ENCODE peak calls at places on chromosomes 2 and 18, in ten cellular contexts. One of them, this sample, is unnamed.

GRCh38 chr2:141508806-141509595 is 621.8 kb downstream of the LRP1B start:
- DNase-seq in transverse colon: no peak
- DNase-seq in spleen: no peak
- DNase-seq in tibial artery: no peak
- DNase-seq in neural progenitor cell: no peak
- DNase-seq in BJ: no peak
- DNase-seq in uterus: no peak
- DNase-seq in kidney epithelial cell: no peak
- DNase-seq in AG04450: no peak
- DNase-seq in mucosa of descending colon: no peak
- DNase-seq in this sample: no peak

GRCh38 chr18:57004366-57005121 is 142.3 kb upstream of the BOD1L2 start:
- DNase-seq in AG04450: peak; percentile 3
- DNase-seq in transverse colon: no peak
- DNase-seq in kidney epithelial cell: no peak
- DNase-seq in BJ: peak; percentile 16
- DNase-seq in uterus: no peak
- DNase-seq in spleen: no peak
- DNase-seq in neural progenitor cell: no peak
- DNase-seq in mucosa of descending colon: no peak
- DNase-seq in tibial artery: no peak
- DNase-seq in this sample: peak; percentile 18

GRCh38 chr2:70534183-70534836 is 19.3 kb downstream of the TGFA start:
- DNase-seq in spleen: no peak
- DNase-seq in BJ: no peak
- DNase-seq in transverse colon: no peak
- DNase-seq in AG04450: no peak
- DNase-seq in neural progenitor cell: no peak
- DNase-seq in tibial artery: no peak
- DNase-seq in uterus: no peak
- DNase-seq in mucosa of descending colon: no peak
- DNase-seq in kidney epithelial cell: no peak
- DNase-seq in this sample: no peak

GRCh38 chr18:43932140-43932539 is 654.9 kb upstream of the SYT4 start:
- DNase-seq in mucosa of descending colon: no peak
- DNase-seq in transverse colon: no peak
- DNase-seq in uterus: no peak
- DNase-seq in tibial artery: no peak
- DNase-seq in neural progenitor cell: no peak
- DNase-seq in AG04450: no peak
- DNase-seq in kidney epithelial cell: no peak
- DNase-seq in BJ: no peak
- DNase-seq in spleen: no peak
- DNase-seq in this sample: no peak

GRCh38 chr2:238101891-238102841 is 2.0 kb downstream of the ESPNL start:
- DNase-seq in AG04450: no peak
- DNase-seq in tibial artery: no peak
- DNase-seq in BJ: no peak
- DNase-seq in mucosa of descending colon: no peak
- DNase-seq in neural progenitor cell: no peak
- DNase-seq in kidney epithelial cell: no peak
- DNase-seq in transverse colon: peak; percentile 3
- DNase-seq in uterus: no peak
- DNase-seq in spleen: no peak
- DNase-seq in this sample: no peak

GRCh38 chr2:216535454-216535995 is 36.9 kb downstream of the RPL37A start:
- DNase-seq in tibial artery: peak; percentile 86
- DNase-seq in spleen: no peak
- DNase-seq in neural progenitor cell: no peak
- DNase-seq in BJ: peak; percentile 95
- DNase-seq in uterus: peak; percentile 89
- DNase-seq in mucosa of descending colon: no peak
- DNase-seq in AG04450: peak; percentile 92
- DNase-seq in kidney epithelial cell: peak; percentile 77
- DNase-seq in transverse colon: peak; percentile 30
- DNase-seq in this sample: peak; percentile 91

GRCh38 chr2:9188823-9189222 is 17.8 kb upstream of the ASAP2 start:
- DNase-seq in BJ: no peak
- DNase-seq in spleen: no peak
- DNase-seq in kidney epithelial cell: no peak
- DNase-seq in transverse colon: no peak
- DNase-seq in AG04450: no peak
- DNase-seq in uterus: no peak
- DNase-seq in neural progenitor cell: no peak
- DNase-seq in mucosa of descending colon: no peak
- DNase-seq in tibial artery: peak; percentile 46
- DNase-seq in this sample: no peak

GRCh38 chr2:207395535-207396251 is 134.1 kb upstream of the CREB1 start:
- DNase-seq in spleen: no peak
- DNase-seq in neural progenitor cell: peak; percentile 38
- DNase-seq in AG04450: no peak
- DNase-seq in transverse colon: no peak
- DNase-seq in uterus: no peak
- DNase-seq in tibial artery: no peak
- DNase-seq in kidney epithelial cell: no peak
- DNase-seq in mucosa of descending colon: no peak
- DNase-seq in BJ: no peak
- DNase-seq in this sample: no peak

GRCh38 chr2:97741251-97741650 is 27.9 kb downstream of the ZAP70 start:
- DNase-seq in spleen: peak; percentile 71
- DNase-seq in neural progenitor cell: no peak
- DNase-seq in tibial artery: peak; percentile 48
- DNase-seq in kidney epithelial cell: no peak
- DNase-seq in mucosa of descending colon: no peak
- DNase-seq in AG04450: no peak
- DNase-seq in BJ: no peak
- DNase-seq in uterus: no peak
- DNase-seq in transverse colon: no peak
- DNase-seq in this sample: no peak

GRCh38 chr2:97739020-97739892 is 25.9 kb downstream of the ZAP70 start:
- DNase-seq in tibial artery: peak; percentile 54
- DNase-seq in mucosa of descending colon: no peak
- DNase-seq in spleen: peak; percentile 71
- DNase-seq in BJ: no peak
- DNase-seq in kidney epithelial cell: no peak
- DNase-seq in transverse colon: no peak
- DNase-seq in uterus: no peak
- DNase-seq in AG04450: no peak
- DNase-seq in neural progenitor cell: no peak
- DNase-seq in this sample: no peak

GRCh38 chr2:97739893-97740245 is 26.5 kb downstream of the ZAP70 start:
- DNase-seq in kidney epithelial cell: no peak
- DNase-seq in transverse colon: no peak
- DNase-seq in tibial artery: peak; percentile 41
- DNase-seq in AG04450: no peak
- DNase-seq in neural progenitor cell: no peak
- DNase-seq in uterus: no peak
- DNase-seq in BJ: no peak
- DNase-seq in mucosa of descending colon: no peak
- DNase-seq in spleen: peak; percentile 66
- DNase-seq in this sample: no peak

GRCh38 chr2:97741686-97742085 is 28.3 kb downstream of the ZAP70 start:
- DNase-seq in neural progenitor cell: no peak
- DNase-seq in kidney epithelial cell: no peak
- DNase-seq in mucosa of descending colon: no peak
- DNase-seq in AG04450: no peak
- DNase-seq in transverse colon: no peak
- DNase-seq in spleen: no peak
- DNase-seq in uterus: no peak
- DNase-seq in BJ: no peak
- DNase-seq in tibial artery: peak; percentile 16
- DNase-seq in this sample: no peak

GRCh38 chr2:97740590-97741182 is 27.3 kb downstream of the ZAP70 start:
- DNase-seq in spleen: peak; percentile 84
- DNase-seq in BJ: no peak
- DNase-seq in uterus: no peak
- DNase-seq in neural progenitor cell: peak; percentile 71
- DNase-seq in mucosa of descending colon: peak; percentile 64
- DNase-seq in AG04450: no peak
- DNase-seq in kidney epithelial cell: no peak
- DNase-seq in tibial artery: peak; percentile 54
- DNase-seq in transverse colon: peak; percentile 55
- DNase-seq in this sample: no peak
- TF ChIP-seq CTCF in spleen: peak; percentile 79
- TF ChIP-seq CTCF in BJ: peak; percentile 77
- TF ChIP-seq CTCF in uterus: no peak
- TF ChIP-seq CTCF in neural progenitor cell: peak; percentile 76
- TF ChIP-seq CTCF in mucosa of descending colon: peak; percentile 72
- TF ChIP-seq CTCF in AG04450: peak; percentile 80
- TF ChIP-seq CTCF in kidney epithelial cell: peak; percentile 88
- TF ChIP-seq CTCF in tibial artery: peak; percentile 37
- TF ChIP-seq CTCF in transverse colon: peak; percentile 75
- TF ChIP-seq CTCF in this sample: peak; percentile 64

GRCh38 chr2:235526166-235526565 is 32.3 kb downstream of the AGAP1 start:
- DNase-seq in mucosa of descending colon: no peak
- DNase-seq in AG04450: no peak
- DNase-seq in BJ: no peak
- DNase-seq in transverse colon: no peak
- DNase-seq in neural progenitor cell: no peak
- DNase-seq in tibial artery: no peak
- DNase-seq in kidney epithelial cell: no peak
- DNase-seq in spleen: no peak
- DNase-seq in uterus: no peak
- DNase-seq in this sample: no peak
- H3K4me3 ChIP-seq in mucosa of descending colon: no peak overlapping the region
- H3K4me3 ChIP-seq in AG04450: no peak overlapping the region
- H3K4me3 ChIP-seq in BJ: no peak overlapping the region
- H3K4me3 ChIP-seq in transverse colon: no peak overlapping the region
- H3K4me3 ChIP-seq in neural progenitor cell: no peak overlapping the region
- H3K4me3 ChIP-seq in tibial artery: no peak overlapping the region
- H3K4me3 ChIP-seq in kidney epithelial cell: no peak overlapping the region
- H3K4me3 ChIP-seq in spleen: no peak overlapping the region
- H3K4me3 ChIP-seq in uterus: no peak overlapping the region
- H3K4me3 ChIP-seq in this sample: no peak overlapping the region

DNA sequence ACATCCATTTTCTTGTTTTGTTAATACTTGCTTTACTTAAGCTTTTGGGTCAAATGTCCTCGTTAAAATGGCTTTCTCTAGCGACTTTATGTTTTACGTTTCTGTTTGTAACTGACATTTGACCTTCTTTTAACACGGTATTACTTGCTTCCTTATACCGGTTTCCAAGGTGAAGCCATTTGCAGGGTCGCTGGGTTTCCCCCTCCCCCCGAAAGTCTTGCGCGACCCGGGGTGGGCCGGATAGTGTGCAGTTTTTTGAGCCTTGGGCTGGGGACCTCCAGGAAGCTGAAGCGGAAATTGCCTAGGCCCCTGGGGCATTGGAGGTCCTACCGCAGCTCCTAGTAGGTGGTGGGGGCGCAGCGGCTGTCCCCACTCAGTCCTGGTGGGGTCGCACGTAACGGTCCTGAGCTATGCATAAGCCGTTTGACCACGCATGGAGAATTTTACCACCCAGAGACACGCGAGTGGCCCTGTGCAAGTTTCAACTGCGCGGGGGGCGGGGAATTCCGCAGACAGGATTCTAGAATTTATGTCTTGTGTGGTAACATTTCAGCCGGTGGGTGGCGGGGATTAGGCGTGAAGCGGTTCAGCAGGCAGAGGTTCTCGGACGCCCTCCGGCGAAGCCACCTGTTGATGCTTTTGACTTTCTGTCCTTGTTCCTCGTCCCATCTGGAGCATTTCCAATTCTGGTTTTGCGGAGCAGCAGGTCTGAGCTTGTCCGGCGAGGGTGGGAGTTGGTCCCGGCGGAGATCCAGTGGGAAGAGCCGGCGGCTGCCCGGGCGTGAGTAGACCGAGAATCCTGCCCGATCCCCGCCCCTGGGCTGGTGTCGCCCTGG is 2.4 kb downstream of the CFLAR start:
- DNase-seq in mucosa of descending colon: peak; percentile 90
- DNase-seq in transverse colon: peak; percentile 92
- DNase-seq in AG04450: peak; percentile 37
- DNase-seq in uterus: peak; percentile 81
- DNase-seq in neural progenitor cell: peak; percentile 80
- DNase-seq in kidney epithelial cell: no peak
- DNase-seq in BJ: no peak
- DNase-seq in tibial artery: peak; percentile 91
- DNase-seq in spleen: peak; percentile 96
- DNase-seq in this sample: peak; percentile 51
- TF ChIP-seq CTCF in mucosa of descending colon: no peak
- TF ChIP-seq CTCF in transverse colon: peak; percentile 34
- TF ChIP-seq CTCF in AG04450: peak; percentile 51
- TF ChIP-seq CTCF in uterus: peak; percentile 48
- TF ChIP-seq CTCF in neural progenitor cell: no peak
- TF ChIP-seq CTCF in kidney epithelial cell: peak; percentile 46
- TF ChIP-seq CTCF in BJ: peak; percentile 49
- TF ChIP-seq CTCF in tibial artery: peak; percentile 43
- TF ChIP-seq CTCF in spleen: peak; percentile 46
- TF ChIP-seq CTCF in this sample: peak; percentile 48

GRCh38 chr2:42047488-42048317 is at the start of gene PKDCC:
- DNase-seq in neural progenitor cell: peak; percentile 95
- DNase-seq in kidney epithelial cell: no peak
- DNase-seq in spleen: peak; percentile 87
- DNase-seq in transverse colon: peak; percentile 85
- DNase-seq in AG04450: peak; percentile 37
- DNase-seq in mucosa of descending colon: peak; percentile 87
- DNase-seq in BJ: no peak
- DNase-seq in tibial artery: peak; percentile 94
- DNase-seq in uterus: peak; percentile 89
- DNase-seq in this sample: no peak

GRCh38 chr2:42048318-42049251 is 764 bp downstream of the PKDCC start:
- DNase-seq in tibial artery: no peak
- DNase-seq in spleen: no peak
- DNase-seq in AG04450: no peak
- DNase-seq in neural progenitor cell: peak; percentile 64
- DNase-seq in BJ: no peak
- DNase-seq in uterus: peak; percentile 50
- DNase-seq in transverse colon: no peak
- DNase-seq in kidney epithelial cell: no peak
- DNase-seq in mucosa of descending colon: peak; percentile 61
- DNase-seq in this sample: no peak

GRCh38 chr2:42051168-42052125 is 3.6 kb downstream of the PKDCC start:
- DNase-seq in transverse colon: no peak
- DNase-seq in tibial artery: no peak
- DNase-seq in kidney epithelial cell: no peak
- DNase-seq in neural progenitor cell: peak; percentile 65
- DNase-seq in BJ: no peak
- DNase-seq in AG04450: no peak
- DNase-seq in mucosa of descending colon: no peak
- DNase-seq in uterus: no peak
- DNase-seq in spleen: peak; percentile 36
- DNase-seq in this sample: no peak

GRCh38 chr2:42050350-42051167 is 2.7 kb downstream of the PKDCC start:
- DNase-seq in uterus: no peak
- DNase-seq in kidney epithelial cell: no peak
- DNase-seq in AG04450: no peak
- DNase-seq in spleen: peak; percentile 18
- DNase-seq in neural progenitor cell: no peak
- DNase-seq in transverse colon: no peak
- DNase-seq in mucosa of descending colon: no peak
- DNase-seq in tibial artery: peak; percentile 81
- DNase-seq in BJ: no peak
- DNase-seq in this sample: no peak

DNA sequence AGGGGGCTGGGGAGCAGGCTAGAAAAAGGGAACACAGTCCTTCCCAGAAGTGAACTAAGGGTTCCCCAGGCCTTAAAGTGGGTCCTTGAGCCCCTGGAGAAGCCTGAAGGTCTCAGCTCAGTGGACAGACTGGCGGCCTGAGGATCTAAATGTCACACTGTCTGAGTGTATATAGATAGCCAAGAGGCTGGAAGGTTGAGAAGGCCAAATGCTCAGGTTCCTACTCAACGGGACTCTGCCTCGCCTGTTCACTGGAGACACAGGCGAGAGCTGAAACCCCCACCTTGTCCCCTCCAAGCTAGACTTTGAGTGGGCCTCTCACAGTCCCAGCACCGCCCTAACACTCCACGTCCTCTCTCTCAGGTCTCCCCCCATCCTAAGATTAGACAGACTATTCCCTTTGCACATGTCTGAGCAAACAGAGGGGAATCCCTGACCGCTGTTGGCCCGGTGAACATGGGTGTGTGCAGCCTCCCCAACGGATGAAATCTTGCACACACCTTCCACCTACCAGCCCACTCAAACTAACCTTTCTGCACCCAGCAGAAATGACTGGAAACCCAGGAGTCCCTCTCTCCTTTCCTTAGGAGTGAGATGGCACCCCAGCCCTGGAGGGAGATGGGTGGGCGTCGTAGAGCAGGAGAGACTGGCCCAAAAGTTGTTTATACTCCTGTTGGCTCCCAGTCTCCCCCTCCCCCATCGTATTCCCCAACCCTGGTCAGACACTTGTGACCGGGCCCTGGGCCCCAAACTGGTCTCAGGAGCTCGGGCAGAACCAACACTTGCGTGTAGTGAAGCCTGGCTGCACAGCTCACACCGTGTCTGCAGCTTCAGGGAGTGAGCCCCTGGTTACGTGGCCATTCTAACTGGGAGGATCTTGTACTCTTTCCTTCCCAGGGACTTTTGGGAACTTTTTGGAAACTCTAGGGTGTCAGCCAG is 1.9 kb downstream of the PKDCC start:
- DNase-seq in uterus: no peak
- DNase-seq in tibial artery: peak; percentile 79
- DNase-seq in AG04450: no peak
- DNase-seq in BJ: no peak
- DNase-seq in kidney epithelial cell: no peak
- DNase-seq in transverse colon: no peak
- DNase-seq in mucosa of descending colon: peak; percentile 52
- DNase-seq in spleen: peak; percentile 62
- DNase-seq in neural progenitor cell: no peak
- DNase-seq in this sample: no peak
- H3K4me3 ChIP-seq in uterus: peak overlapping the region; percentile 83
- H3K4me3 ChIP-seq in tibial artery: peak overlapping the region; percentile 79
- H3K4me3 ChIP-seq in AG04450: peak overlapping the region; percentile 93
- H3K4me3 ChIP-seq in BJ: no peak overlapping the region
- H3K4me3 ChIP-seq in kidney epithelial cell: peak overlapping the region; percentile 51
- H3K4me3 ChIP-seq in transverse colon: peak overlapping the region; percentile 57
- H3K4me3 ChIP-seq in mucosa of descending colon: peak overlapping the region; percentile 54
- H3K4me3 ChIP-seq in spleen: peak overlapping the region; percentile 12
- H3K4me3 ChIP-seq in neural progenitor cell: peak overlapping the region; percentile 69
- H3K4me3 ChIP-seq in this sample: peak overlapping the region; percentile 40